ENCODE peak calls at places on chromosomes 2 and 18, in six cellular contexts. L is SJSA1, U is A549, C is adrenal gland, E is HAP-1, S is hepatocyte. W is an unnamed sample.

GRCh38 chr18:22924589-22924988 is 8.5 kb upstream of the RBBP8 start:
- DNase-seq in L (no peak), U (no peak), C (no peak), E (no peak), S (no peak), W (no peak)

GRCh38 chr2:9655441-9656269 is 24.9 kb upstream of the YWHAQ start:
- DNase-seq in L (peak; percentile 90), U (peak; percentile 73), C (no peak), E (no peak), S (no peak), W (peak; percentile 88)

GRCh38 chr2:64273524-64274398 is 129.5 kb upstream of the PELI1 start:
- DNase-seq in L (peak; percentile 51), U (peak; percentile 17), C (peak; percentile 79), E (no peak), S (peak; percentile 41), W (peak; percentile 93)

GRCh38 chr2:240353944-240354343 is 81.5 kb upstream of the GPC1 start:
- DNase-seq in L (no peak), U (no peak), C (no peak), E (no peak), S (no peak), W (no peak)

GRCh38 chr2:62801814-62802524 is 96.5 kb downstream of the EHBP1 start:
- DNase-seq in L (no peak), U (peak; percentile 61), C (no peak), E (no peak), S (no peak), W (peak; percentile 10)

GRCh38 chr2:65420712-65421431 is 11.5 kb downstream of the SPRED2 start:
- DNase-seq in L (peak; percentile 88), U (peak; percentile 50), C (no peak), E (peak; percentile 24), S (no peak), W (peak; percentile 26)

GRCh38 chr2:190804182-190804795 is 76.3 kb upstream of the GLS start:
- DNase-seq in L (no peak), U (peak; percentile 27), C (no peak), E (no peak), S (peak; percentile 23), W (peak; percentile 27)

GRCh38 chr2:234377761-234378341 is 119.0 kb downstream of the ARL4C start:
- DNase-seq in L (peak; percentile 74), U (no peak), C (no peak), E (no peak), S (no peak), W (no peak)

GRCh38 chr18:75438891-75439290 is 11.4 kb upstream of the SMIM21 start:
- DNase-seq in L (no peak), U (no peak), C (no peak), E (no peak), S (no peak), W (no peak)

GRCh38 chr2:135960598-135961551 is 24.6 kb downstream of the DARS1 start:
- DNase-seq in L (peak; percentile 35), U (no peak), C (no peak), E (no peak), S (peak; percentile 9), W (no peak)

GRCh38 chr2:47236503-47237215 is 81.6 kb upstream of the STPG4 start:
- DNase-seq in L (no peak), U (no peak), C (peak; percentile 50), E (no peak), S (peak; percentile 3), W (no peak)

GRCh38 chr2:10004401-10004800 is 38.9 kb upstream of the KLF11 start:
- DNase-seq in L (no peak), U (no peak), C (no peak), E (no peak), S (no peak), W (no peak)

GRCh38 chr2:45729753-45730512 is 78.5 kb downstream of the PRKCE start:
- DNase-seq in L (no peak), U (peak; percentile 53), C (no peak), E (no peak), S (no peak), W (peak; percentile 45)

GRCh38 chr2:234495801-234496441 is 960 bp downstream of the ARL4C start:
- DNase-seq in L (peak; percentile 59), U (peak; percentile 59), C (peak; percentile 27), E (no peak), S (peak; percentile 35), W (peak; percentile 43)

GRCh38 chr18:48545690-48546365 is 7.0 kb downstream of the CTIF start:
- DNase-seq in L (peak; percentile 87), U (peak; percentile 19), C (peak; percentile 49), E (peak; percentile 78), S (peak; percentile 64), W (peak; percentile 89)

GRCh38 chr2:221549143-221549542 is 23.0 kb downstream of the EPHA4 start:
- DNase-seq in L (no peak), U (no peak), C (no peak), E (no peak), S (no peak), W (no peak)

GRCh38 chr2:120432293-120432975 is 86.5 kb downstream of the INHBB start:
- DNase-seq in L (no peak), U (no peak), C (no peak), E (no peak), S (no peak), W (no peak)

GRCh38 chr2:45127321-45127720 is 118.1 kb upstream of the SIX2 start:
- DNase-seq in L (no peak), U (no peak), C (no peak), E (no peak), S (no peak), W (no peak)

GRCh38 chr2:120231974-120232635 is 8.9 kb upstream of the TMEM185B start:
- DNase-seq in L (peak; percentile 38), U (no peak), C (peak; percentile 55), E (no peak), S (no peak), W (peak; percentile 45)

GRCh38 chr2:37911296-37911888 is 13.7 kb upstream of the RMDN2 start:
- DNase-seq in L (no peak), U (no peak), C (no peak), E (no peak), S (no peak), W (peak; percentile 24)

GRCh38 chr2:240397924-240398611 is 37.4 kb upstream of the GPC1 start:
- DNase-seq in L (no peak), U (no peak), C (no peak), E (no peak), S (no peak), W (no peak)

GRCh38 chr2:214504599-214505376 is 93.9 kb downstream of the VWC2L start:
- DNase-seq in L (no peak), U (no peak), C (no peak), E (no peak), S (no peak), W (no peak)

GRCh38 chr2:147076634-147077033 is 768.2 kb upstream of the ACVR2A start:
- DNase-seq in L (no peak), U (no peak), C (no peak), E (no peak), S (no peak), W (peak; percentile 77)

GRCh38 chr2:144943986-144944385 is 424.1 kb upstream of the ZEB2 start:
- DNase-seq in L (no peak), U (peak; percentile 41), C (no peak), E (no peak), S (no peak), W (peak; percentile 11)

GRCh38 chr2:26615336-26616031 is 25.7 kb downstream of the CIB4 start:
- DNase-seq in L (no peak), U (peak; percentile 60), C (no peak), E (no peak), S (no peak), W (peak; percentile 21)

GRCh38 chr2:199100326-199101110 is 357.2 kb downstream of the SATB2 start:
- DNase-seq in L (peak; percentile 85), U (no peak), C (no peak), E (no peak), S (no peak), W (no peak)

GRCh38 chr2:36696533-36696932 is at the start of gene VIT:
- DNase-seq in L (no peak), U (no peak), C (no peak), E (no peak), S (no peak), W (no peak)

GRCh38 chr2:202609381-202610145 is 25.2 kb upstream of the FAM117B start:
- DNase-seq in L (no peak), U (no peak), C (no peak), E (peak; percentile 67), S (no peak), W (peak; percentile 84)

GRCh38 chr2:40028792-40029488 is 249.9 kb upstream of the THUMPD2 start:
- DNase-seq in L (no peak), U (no peak), C (no peak), E (no peak), S (no peak), W (no peak)

GRCh38 chr2:48527211-48527880 is 2.6 kb upstream of the STON1 start:
- DNase-seq in L (no peak), U (no peak), C (no peak), E (no peak), S (no peak), W (no peak)

GRCh38 chr18:24659837-24660720 is 199.6 kb downstream of the HRH4 start:
- DNase-seq in L (no peak), U (no peak), C (no peak), E (no peak), S (no peak), W (no peak)

GRCh38 chr2:146540271-146540932 is 1304.4 kb upstream of the ACVR2A start:
- DNase-seq in L (no peak), U (no peak), C (no peak), E (peak; percentile 99), S (no peak), W (no peak)

GRCh38 chr2:200476836-200477235 is 33.0 kb downstream of the KCTD18 start:
- DNase-seq in L (no peak), U (no peak), C (no peak), E (no peak), S (no peak), W (no peak)
- H3K4me3 ChIP-seq in L (no peak overlapping the region), U (no peak overlapping the region), C (no peak overlapping the region), E (no peak overlapping the region), S (no peak overlapping the region), W (no peak overlapping the region)

GRCh38 chr2:106269591-106270291 is 75.6 kb upstream of the UXS1 start:
- DNase-seq in L (no peak), U (peak; percentile 18), C (no peak), E (no peak), S (no peak), W (peak; percentile 43)
- H3K4me3 ChIP-seq in L (no peak overlapping the region), U (peak overlapping the region; percentile 47), C (no peak overlapping the region), E (no peak overlapping the region), S (no peak overlapping the region), W (no peak overlapping the region)

GRCh38 chr2:71456617-71457016 is 3.3 kb downstream of the DYSF start:
- DNase-seq in L (no peak), U (no peak), C (no peak), E (no peak), S (no peak), W (no peak)
- H3K4me3 ChIP-seq in L (no peak overlapping the region), U (no peak overlapping the region), C (no peak overlapping the region), E (no peak overlapping the region), S (no peak overlapping the region), W (no peak overlapping the region)

GRCh38 chr2:73177645-73178255 is 24.6 kb upstream of the NOTO start:
- DNase-seq in L (no peak), U (no peak), C (no peak), E (no peak), S (no peak), W (no peak)
- H3K4me3 ChIP-seq in L (no peak overlapping the region), U (peak overlapping the region; percentile 50), C (no peak overlapping the region), E (peak overlapping the region; percentile 29), S (no peak overlapping the region), W (peak overlapping the region; percentile 61)

DNA sequence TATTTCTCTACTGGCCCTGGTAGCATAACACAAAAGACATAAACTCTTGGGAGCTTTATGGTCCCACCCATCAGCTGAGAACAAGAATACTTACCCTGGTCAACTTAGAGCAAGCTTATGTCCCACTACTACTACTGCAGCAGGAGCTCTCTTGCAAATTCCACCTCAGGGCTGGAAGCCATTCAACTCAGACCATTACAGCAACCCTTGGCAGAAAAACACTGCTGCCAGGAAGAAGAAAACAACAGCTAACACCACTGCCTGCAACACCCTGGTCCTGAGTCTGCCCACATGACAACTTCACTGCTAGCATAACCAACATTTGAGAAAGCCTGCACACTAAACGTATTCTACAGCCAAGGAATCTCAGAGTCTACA is 28.2 kb downstream of the SULT1C2 start:
- DNase-seq in L (no peak), U (no peak), C (no peak), E (no peak), S (no peak), W (no peak)
- H3K4me3 ChIP-seq in L (no peak overlapping the region), U (no peak overlapping the region), C (no peak overlapping the region), E (no peak overlapping the region), S (no peak overlapping the region), W (no peak overlapping the region)

W was measured in epithelial cell of esophagus.